ENCODE peak calls at places on chromosomes 6 and 20, in six cellular contexts. Q, J, R, W, M and V are unnamed samples.

GRCh38 chr20:25285856-25286798 is 38.2 kb downstream of the PYGB start:
- DNase-seq in R (no peak), W (no peak), J (no peak), Q (no peak), M (no peak), V (no peak)

GRCh38 chr6:47476794-47477496 is 644 bp upstream of the CD2AP start:
- DNase-seq in R (no peak), Q (no peak), W (no peak), M (no peak), J (no peak), V (no peak)

GRCh38 chr20:36878913-36879312 is 3.0 kb downstream of the TLDC2 start:
- DNase-seq in W (no peak), R (no peak), J (no peak), M (no peak), Q (no peak), V (no peak)

GRCh38 chr6:7264041-7264440 is 49.0 kb downstream of the SSR1 start:
- DNase-seq in J (no peak), W (no peak), R (no peak), Q (no peak), M (no peak), V (no peak)

GRCh38 chr6:110285306-110286060 is 72.7 kb downstream of the METTL24 start:
- DNase-seq in W (no peak), J (no peak), M (peak), Q (no peak), R (no peak), V (peak)

GRCh38 chr6:56292505-56293181 is 45.3 kb upstream of the COL21A1 start:
- DNase-seq in M (peak), Q (peak), W (peak), J (no peak), R (peak), V (peak)

GRCh38 chr6:114449659-114450058 is 106.8 kb upstream of the HS3ST5 start:
- DNase-seq in R (no peak), J (no peak), Q (no peak), M (no peak), W (no peak), V (no peak)

GRCh38 chr6:139146317-139146726 is 11.4 kb downstream of the HECA start:
- DNase-seq in W (no peak), Q (no peak), R (no peak), J (no peak), M (no peak), V (no peak)

GRCh38 chr6:39956951-39957350 is 22.7 kb upstream of the MOCS1 start:
- DNase-seq in W (no peak), M (no peak), Q (no peak), R (no peak), J (no peak), V (no peak)

GRCh38 chr6:52664991-52665686 is 5.8 kb upstream of the TMEM14A start:
- DNase-seq in J (no peak), R (no peak), W (no peak), Q (no peak), M (no peak), V (no peak)

GRCh38 chr6:103820148-103820547 is 1039.6 kb downstream of the HACE1 start:
- DNase-seq in R (no peak), J (no peak), Q (no peak), W (no peak), M (no peak), V (peak)

GRCh38 chr6:3088853-3089445 is 20.7 kb downstream of the RIPK1 start:
- DNase-seq in W (no peak), Q (no peak), M (no peak), R (no peak), J (no peak), V (no peak)

GRCh38 chr6:40714576-40715500 is 127.7 kb upstream of the LRFN2 start:
- DNase-seq in M (no peak), R (peak), J (no peak), W (peak), Q (peak), V (no peak)

GRCh38 chr6:124233221-124233620 is 429.6 kb downstream of the NKAIN2 start:
- DNase-seq in W (no peak), R (no peak), M (no peak), Q (no peak), J (no peak), V (no peak)

GRCh38 chr6:99810942-99811633 is 182.9 kb downstream of the MCHR2 start:
- DNase-seq in R (no peak), W (no peak), Q (no peak), M (peak), J (no peak), V (peak)

GRCh38 chr20:33162753-33163152 is 5.2 kb upstream of the BPIFA2 start:
- DNase-seq in M (no peak), R (no peak), W (no peak), J (no peak), Q (no peak), V (no peak)